ENCODE peak calls at places on chromosomes 3 and 15, in seven cellular contexts. D is K562; E is nephron progenitor cell; P is CD4-positive, CD25-positive, alpha-beta regulatory T cell; B is HL-60; S is activated CD4-positive, alpha-beta T cell treated with anti-CD3 and anti-CD28 coated beads, Interleukin-2, amount 50 U/mL, for 48 hours; N is ELF-1. K is an unnamed sample.

GRCh38 chr3:123449986-123450474 is 1.1 kb upstream of the ADCY5 start:
- DNase-seq in D (no peak), E (peak; percentile 53), N (no peak), P (no peak), S (no peak), B (no peak), K (no peak)

GRCh38 chr15:70321106-70321809 is 223.5 kb upstream of the TLE3 start:
- DNase-seq in P (no peak), E (no peak), N (no peak), D (no peak), S (no peak), B (no peak), K (no peak)

GRCh38 chr15:84915011-84915958 is 30.8 kb downstream of the SLC28A1 start:
- DNase-seq in B (peak; percentile 78), D (peak; percentile 89), N (peak; percentile 97), S (peak; percentile 52), E (peak; percentile 46), P (no peak), K (peak; percentile 73)

GRCh38 chr3:129228891-129229585 is 20.4 kb upstream of the COPG1 start:
- DNase-seq in E (no peak), S (no peak), N (peak; percentile 57), B (peak; percentile 49), D (peak; percentile 77), P (no peak), K (peak; percentile 41)

GRCh38 chr15:23806980-23807379 is 119.9 kb upstream of the NDN start:
- DNase-seq in N (no peak), P (no peak), B (no peak), E (no peak), S (no peak), D (no peak), K (no peak)

GRCh38 chr3:139561959-139562676 is 22.6 kb upstream of the RBP1 start:
- DNase-seq in B (no peak), N (peak; percentile 75), P (no peak), E (peak; percentile 30), D (peak; percentile 36), S (no peak), K (no peak)

GRCh38 chr15:85792102-85792731 is 2.5 kb downstream of the KLHL25 start:
- DNase-seq in P (no peak), S (no peak), B (no peak), D (no peak), E (no peak), N (no peak), K (no peak)

GRCh38 chr3:174498638-174499037 is 360.5 kb upstream of the NAALADL2 start:
- DNase-seq in S (no peak), B (no peak), D (no peak), E (no peak), P (no peak), N (no peak), K (peak; percentile 10)

GRCh38 chr3:55974421-55974820 is 487.3 kb upstream of the WNT5A start:
- DNase-seq in E (no peak), S (no peak), B (no peak), D (no peak), P (no peak), N (no peak), K (no peak)

GRCh38 chr3:43627360-43627759 is 5.5 kb upstream of the ANO10 start:
- DNase-seq in B (no peak), E (no peak), D (no peak), N (no peak), S (no peak), P (no peak), K (no peak)

GRCh38 chr3:108157275-108157674 is 64.9 kb downstream of the IFT57 start:
- DNase-seq in N (no peak), E (no peak), S (no peak), B (no peak), P (no peak), D (no peak), K (no peak)